ENCODE peak calls at places on chromosomes 13 and 19, in six cellular contexts. R, E, K, L, D and F are unnamed samples.

GRCh38 chr19:16001481-16002312 is 52.9 kb downstream of the OR10H4 start:
- DNase-seq in R (peak), E (no peak), K (peak), L (peak), D (no peak), F (no peak)

GRCh38 chr19:19404879-19405860 is at the start of gene GATAD2A:
- DNase-seq in R (peak), E (peak), K (peak), L (peak), D (peak), F (peak)

GRCh38 chr13:100648354-100648753 is 26.2 kb downstream of the TMTC4 start:
- DNase-seq in R (no peak), E (no peak), K (no peak), L (no peak), D (no peak), F (no peak)

GRCh38 chr13:55402867-55403266 is 1737.9 kb upstream of the PRR20A start:
- DNase-seq in R (no peak), E (no peak), K (no peak), L (no peak), D (no peak), F (no peak)

GRCh38 chr19:19464339-19465098 is 50.8 kb downstream of the TSSK6 start:
- DNase-seq in R (no peak), E (no peak), K (no peak), L (peak), D (no peak), F (no peak)

GRCh38 chr19:49019242-49019932 is 2.5 kb upstream of the LHB start:
- DNase-seq in R (no peak), E (no peak), K (peak), L (no peak), D (peak), F (no peak)

GRCh38 chr13:43664700-43665191 is 122.0 kb downstream of the ENOX1 start:
- DNase-seq in R (no peak), E (no peak), K (no peak), L (peak), D (no peak), F (peak)

GRCh38 chr19:44574201-44574950 is 39.0 kb upstream of the IGSF23 start:
- DNase-seq in R (peak), E (no peak), K (no peak), L (no peak), D (no peak), F (no peak)

GRCh38 chr19:46118136-46118535 is 6.4 kb downstream of the IGFL3 start:
- DNase-seq in R (no peak), E (no peak), K (no peak), L (peak), D (no peak), F (no peak)

GRCh38 chr13:29969286-29969685 is 118.9 kb upstream of the UBL3 start:
- DNase-seq in R (no peak), E (no peak), K (no peak), L (peak), D (no peak), F (peak)

GRCh38 chr13:49026851-49027250 is 51.1 kb downstream of the FNDC3A start:
- DNase-seq in R (no peak), E (no peak), K (no peak), L (no peak), D (no peak), F (no peak)

GRCh38 chr19:402786-403185 is 6.2 kb downstream of the C2CD4C start:
- DNase-seq in R (no peak), E (no peak), K (no peak), L (no peak), D (no peak), F (no peak)

GRCh38 chr19:6087074-6087506 is 23.2 kb downstream of the RFX2 start:
- DNase-seq in R (no peak), E (no peak), K (peak), L (no peak), D (no peak), F (no peak)

GRCh38 chr19:36547001-36547732 is 19.1 kb upstream of the ZNF260 start:
- DNase-seq in R (no peak), E (no peak), K (peak), L (peak), D (no peak), F (no peak)

GRCh38 chr19:16588089-16588823 is 16.0 kb upstream of the SLC35E1 start:
- DNase-seq in R (no peak), E (no peak), K (peak), L (peak), D (no peak), F (no peak)

GRCh38 chr19:16373539-16373938 is 48.9 kb downstream of the KLF2 start:
- DNase-seq in R (no peak), E (no peak), K (no peak), L (peak), D (no peak), F (no peak)

GRCh38 chr13:87128006-87128405 is 543.2 kb upstream of the SLITRK5 start:
- DNase-seq in R (no peak), E (no peak), K (peak), L (peak), D (no peak), F (no peak)

GRCh38 chr13:74024856-74025255 is 109.3 kb downstream of the KLF12 start:
- DNase-seq in R (no peak), E (no peak), K (no peak), L (no peak), D (no peak), F (no peak)

GRCh38 chr19:6086081-6086858 is 24.0 kb downstream of the RFX2 start:
- DNase-seq in R (no peak), E (no peak), K (no peak), L (peak), D (no peak), F (no peak)

GRCh38 chr19:18476507-18477041 is 38.6 kb upstream of the ISYNA1 start:
- DNase-seq in R (no peak), E (no peak), K (no peak), L (no peak), D (no peak), F (no peak)

GRCh38 chr13:98869408-98870090 is 108.3 kb downstream of the DOCK9 start:
- DNase-seq in R (no peak), E (no peak), K (no peak), L (no peak), D (peak), F (no peak)

GRCh38 chr19:34788074-34788473 is 15.1 kb upstream of the ZNF599 start:
- DNase-seq in R (no peak), E (no peak), K (peak), L (no peak), D (no peak), F (no peak)

GRCh38 chr13:24680921-24681585 is 845 bp downstream of the ATP12A start:
- DNase-seq in R (no peak), E (no peak), K (no peak), L (no peak), D (no peak), F (no peak)

GRCh38 chr19:1826557-1827521 is 14.8 kb upstream of the ATP8B3 start:
- DNase-seq in R (no peak), E (no peak), K (no peak), L (no peak), D (peak), F (no peak)

GRCh38 chr13:43597599-43597945 is 189.2 kb downstream of the ENOX1 start:
- DNase-seq in R (no peak), E (no peak), K (no peak), L (no peak), D (no peak), F (no peak)

GRCh38 chr19:54952591-54953344 is 5.4 kb upstream of the NLRP7 start:
- DNase-seq in R (no peak), E (no peak), K (peak), L (peak), D (no peak), F (no peak)

GRCh38 chr13:49869514-49869913 is 66.6 kb downstream of the SPRYD7 start:
- DNase-seq in R (no peak), E (no peak), K (peak), L (peak), D (no peak), F (no peak)

GRCh38 chr13:21458457-21458815 is 667 bp downstream of the ZDHHC20 start:
- DNase-seq in R (no peak), E (no peak), K (peak), L (no peak), D (peak), F (no peak)

GRCh38 chr19:556611-557382 is 12.9 kb downstream of the GZMM start:
- DNase-seq in R (no peak), E (no peak), K (peak), L (no peak), D (no peak), F (no peak)

GRCh38 chr19:13986348-13986904 is 19.7 kb downstream of the RFX1 start:
- DNase-seq in R (peak), E (peak), K (peak), L (no peak), D (peak), F (no peak)

GRCh38 chr13:72622546-72622945 is 104.9 kb downstream of the MZT1 start:
- DNase-seq in R (no peak), E (no peak), K (no peak), L (no peak), D (no peak), F (no peak)

GRCh38 chr19:12952488-12953455 is 4.3 kb downstream of the GADD45GIP1 start:
- DNase-seq in R (peak), E (no peak), K (no peak), L (peak), D (no peak), F (no peak)

GRCh38 chr19:12956446-12957388 is at the start of gene GADD45GIP1:
- DNase-seq in R (no peak), E (no peak), K (peak), L (peak), D (peak), F (no peak)

GRCh38 chr19:12954150-12954962 is 2.7 kb downstream of the GADD45GIP1 start:
- DNase-seq in R (no peak), E (no peak), K (no peak), L (no peak), D (no peak), F (no peak)

GRCh38 chr19:12955996-12956395 is 1.0 kb downstream of the GADD45GIP1 start:
- DNase-seq in R (no peak), E (no peak), K (no peak), L (no peak), D (no peak), F (no peak)

GRCh38 chr19:12953456-12954149 is 3.4 kb downstream of the GADD45GIP1 start:
- DNase-seq in R (no peak), E (no peak), K (no peak), L (no peak), D (no peak), F (no peak)
- H3K4me3 ChIP-seq in R (no peak), E (no peak), K (no peak), L (no peak), D (no peak), F (no peak)

GRCh38 chr19:31415322-31415721 is 66.1 kb upstream of the TSHZ3 start:
- DNase-seq in R (no peak), E (no peak), K (no peak), L (no peak), D (no peak), F (no peak)

GRCh38 chr19:31418692-31419430 is 69.6 kb upstream of the TSHZ3 start:
- DNase-seq in R (no peak), E (no peak), K (no peak), L (no peak), D (no peak), F (no peak)

GRCh38 chr19:31419871-31420430 is 70.7 kb upstream of the TSHZ3 start:
- DNase-seq in R (no peak), E (no peak), K (no peak), L (no peak), D (no peak), F (no peak)

GRCh38 chr19:31416548-31416947 is 67.3 kb upstream of the TSHZ3 start:
- DNase-seq in R (no peak), E (no peak), K (no peak), L (no peak), D (no peak), F (no peak)

DNA sequence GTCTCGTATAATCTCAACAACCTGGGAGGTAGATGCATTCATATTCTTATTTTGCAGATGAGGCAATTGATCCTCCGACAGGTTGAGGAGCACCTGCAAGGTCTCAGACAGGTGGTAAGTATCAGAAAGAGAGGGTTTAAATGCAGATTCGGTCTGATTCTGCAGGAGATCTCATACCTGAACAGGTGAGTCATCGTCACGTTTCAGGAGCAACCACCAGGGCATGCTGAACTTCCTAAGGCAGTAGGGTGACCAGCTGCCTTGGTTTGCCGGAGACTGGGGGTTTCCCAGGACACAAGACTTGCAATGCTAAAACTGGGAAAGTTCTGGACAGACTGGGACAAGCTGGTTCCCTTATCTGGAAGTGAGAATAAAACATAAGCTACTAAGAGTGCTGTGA is 68.8 kb upstream of the TSHZ3 start:
- DNase-seq in R (no peak), E (no peak), K (no peak), L (no peak), D (no peak), F (no peak)
- TF ChIP-seq CTCF in R (no peak), E (no peak), K (no peak), L (no peak), D (no peak), F (no peak)

GRCh38 chr19:9498183-9498902 is at the start of gene ZNF560:
- DNase-seq in R (no peak), E (no peak), K (no peak), L (peak), D (no peak), F (no peak)
- H3K4me3 ChIP-seq in R (no peak), E (no peak), K (no peak), L (peak), D (no peak), F (peak)

DNA sequence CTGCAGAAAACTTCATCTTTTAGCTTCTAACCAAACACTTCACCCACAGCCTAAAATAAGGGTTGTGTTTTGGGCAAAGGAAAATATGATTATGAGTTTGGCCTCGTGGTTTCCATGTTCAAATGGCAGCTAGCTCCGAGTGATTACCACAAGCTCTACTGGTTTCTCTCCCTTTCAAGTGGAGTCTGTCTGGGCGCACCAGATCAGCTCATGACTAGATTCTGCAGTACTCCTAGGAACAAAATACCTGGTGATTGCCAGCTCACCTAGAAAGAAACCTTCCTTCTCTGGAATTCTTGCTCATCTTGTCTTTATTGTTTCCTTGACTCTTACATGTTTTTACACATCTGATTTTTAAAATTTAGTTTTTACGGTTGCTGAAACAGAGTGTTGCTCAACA is 707.4 kb downstream of the SLITRK6 start:
- DNase-seq in R (no peak), E (no peak), K (no peak), L (no peak), D (no peak), F (no peak)
- TF ChIP-seq CTCF in R (no peak), E (no peak), K (no peak), L (no peak), D (no peak), F (no peak)

DNA sequence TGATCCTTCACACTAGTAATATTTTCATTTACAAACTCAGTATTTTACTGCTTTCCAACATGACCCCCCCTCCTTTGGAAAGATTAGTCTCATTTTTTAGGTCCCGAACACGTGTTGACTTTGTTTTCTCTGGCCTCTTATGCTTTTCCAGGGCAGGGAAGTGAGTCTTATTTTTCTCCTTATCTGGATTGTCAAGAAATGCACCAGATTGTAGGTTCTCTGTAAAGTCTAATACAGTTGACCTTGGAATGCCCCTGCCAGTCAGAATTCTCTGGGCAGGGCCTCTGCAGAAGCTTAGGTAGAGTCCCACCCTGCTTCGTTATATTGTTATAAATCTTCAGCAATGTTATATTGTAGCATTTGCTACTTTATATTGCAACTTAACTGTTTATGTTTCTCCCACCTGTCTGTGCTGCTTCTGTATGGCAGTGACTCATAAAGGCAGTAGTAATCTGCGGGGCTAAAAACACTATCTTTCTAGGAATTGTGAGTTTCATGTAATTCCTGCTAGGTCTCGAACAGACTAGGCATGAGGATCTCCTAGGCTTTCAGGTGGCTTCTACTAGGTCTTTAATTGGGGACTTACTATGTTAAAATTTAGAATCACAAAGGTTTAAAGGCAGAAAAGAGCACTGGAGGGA is 2.0 kb downstream of the TDRD3 start:
- DNase-seq in R (no peak), E (no peak), K (peak), L (peak), D (no peak), F (no peak)
- H3K4me3 ChIP-seq in R (no peak), E (peak), K (peak), L (peak), D (peak), F (peak)

GRCh38 chr19:40716655-40717324 is at the start of the genes COQ8B and ITPKC:
- DNase-seq in R (peak), E (peak), K (peak), L (peak), D (peak), F (peak)
- TF ChIP-seq CTCF in R (no peak), E (no peak), K (no peak), L (no peak), D (no peak), F (no peak)